ENCODE peak calls at places on chromosomes 5 and 9, in four cellular contexts. M is type B pancreatic cell, J is neural crest cell, W is lower leg skin. L is an unnamed sample.

GRCh38 chr9:98743818-98744611 is 35.3 kb upstream of the GABBR2 start:
- DNase-seq in W (no peak), M (no peak), J (no peak), L (no peak)

GRCh38 chr5:81750308-81751008 is 439 bp downstream of the SSBP2 start:
- DNase-seq in W (peak), J (no peak), M (no peak), L (no peak)

GRCh38 chr5:151678146-151678545 is 8.6 kb downstream of the SPARC start:
- DNase-seq in J (no peak), M (no peak), W (no peak), L (no peak)

GRCh38 chr9:111131219-111131618 is 92.9 kb upstream of the LPAR1 start:
- DNase-seq in J (no peak), W (no peak), M (no peak), L (no peak)

GRCh38 chr9:122546196-122546595 is 6.7 kb upstream of the OR1N2 start:
- DNase-seq in J (no peak), M (no peak), W (no peak), L (no peak)

GRCh38 chr5:138282918-138283742 is 8.7 kb upstream of the GFRA3 start:
- DNase-seq in W (no peak), J (peak), M (no peak), L (peak)

GRCh38 chr9:36862206-36863145 is 171.6 kb downstream of the PAX5 start:
- DNase-seq in W (no peak), J (peak), M (no peak), L (peak)

GRCh38 chr5:177435847-177436536 is 9.5 kb downstream of the GRK6 start:
- DNase-seq in W (no peak), J (no peak), M (no peak), L (no peak)

GRCh38 chr5:131386779-131387178 is 122.9 kb downstream of the CDC42SE2 start:
- DNase-seq in W (no peak), J (no peak), M (no peak), L (no peak)

GRCh38 chr5:178308541-178309092 is 76.0 kb upstream of the PHYKPL start:
- DNase-seq in J (no peak), W (no peak), M (no peak), L (no peak)

GRCh38 chr5:142330444-142330843 is 5.6 kb upstream of the SPRY4 start:
- DNase-seq in W (peak), M (no peak), J (no peak), L (no peak)

GRCh38 chr5:67308988-67309688 is 112.5 kb upstream of the CD180 start:
- DNase-seq in J (no peak), W (no peak), M (no peak), L (no peak)

GRCh38 chr5:78984020-78984610 is 995 bp downstream of the ARSB start:
- DNase-seq in M (no peak), J (no peak), W (no peak), L (no peak)

DNA sequence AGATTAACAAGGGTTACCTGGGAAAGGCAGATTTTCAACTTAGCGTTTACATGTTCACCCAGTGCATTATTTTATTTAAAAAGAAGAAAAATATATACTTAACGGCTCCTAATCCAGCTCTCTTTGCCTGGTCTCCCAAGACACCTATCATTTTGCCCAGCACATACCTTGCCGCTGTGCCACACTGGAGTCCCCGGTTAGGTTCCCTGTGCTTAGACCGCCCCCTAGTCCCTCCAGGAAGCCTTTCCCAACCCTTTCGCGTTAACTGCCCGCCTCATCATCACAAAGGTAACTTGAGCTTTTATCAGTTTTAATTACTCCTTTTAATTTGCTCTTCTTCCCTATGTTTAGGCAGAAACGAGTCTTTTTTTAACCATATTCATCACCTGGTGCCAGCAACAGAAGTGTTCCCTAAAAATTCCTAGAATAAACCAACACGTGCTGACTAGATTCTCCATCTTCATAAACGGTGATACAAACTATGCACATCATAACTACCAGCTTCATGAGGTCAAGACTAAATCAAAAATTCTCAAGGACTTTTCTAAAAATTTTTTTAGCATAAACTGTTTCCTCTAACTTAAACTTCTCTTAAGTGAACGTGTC is 19.7 kb downstream of the DNAJA1 start:
- DNase-seq in J (no peak), M (no peak), W (no peak), L (peak)
- TF ChIP-seq CTCF in J (no peak), M (no peak), W (no peak), L (no peak)

GRCh38 chr9:8492034-8492433 is 692.5 kb upstream of the DMAC1 start:
- DNase-seq in J (no peak), W (no peak), M (no peak), L (no peak)

GRCh38 chr9:8484563-8484962 is 685.0 kb upstream of the DMAC1 start:
- DNase-seq in W (no peak), J (no peak), M (no peak), L (no peak)

GRCh38 chr9:8489845-8490244 is 690.3 kb upstream of the DMAC1 start:
- DNase-seq in J (no peak), M (no peak), W (no peak), L (peak)

GRCh38 chr9:8486095-8486494 is 686.5 kb upstream of the DMAC1 start:
- DNase-seq in W (no peak), J (no peak), M (no peak), L (peak)
- TF ChIP-seq CTCF in W (no peak), J (peak), M (peak), L (no peak)

GRCh38 chr5:83608122-83608521 is 112.5 kb downstream of the HAPLN1 start:
- DNase-seq in W (no peak), M (no peak), J (peak), L (peak)
- TF ChIP-seq CTCF in W (no peak), M (peak), J (peak), L (peak)

GRCh38 chr9:112443200-112443599 is 43.4 kb upstream of the KIAA1958 start:
- DNase-seq in W (no peak), M (no peak), J (no peak), L (peak)
- TF ChIP-seq CTCF in W (no peak), M (peak), J (peak), L (peak)

GRCh38 chr5:34531736-34532135 is 124.4 kb upstream of the RAI14 start:
- DNase-seq in J (no peak), W (no peak), M (no peak), L (no peak)

GRCh38 chr5:34533582-34534236 is 122.4 kb upstream of the RAI14 start:
- DNase-seq in W (no peak), J (no peak), M (no peak), L (no peak)

GRCh38 chr5:34526682-34527305 is 129.3 kb upstream of the RAI14 start:
- DNase-seq in W (no peak), M (no peak), J (no peak), L (peak)

GRCh38 chr5:34530637-34531036 is 125.5 kb upstream of the RAI14 start:
- DNase-seq in W (no peak), J (no peak), M (no peak), L (no peak)

GRCh38 chr5:34529581-34530331 is 126.4 kb upstream of the RAI14 start:
- DNase-seq in M (no peak), W (no peak), J (no peak), L (no peak)
- TF ChIP-seq CTCF in M (no peak), W (no peak), J (no peak), L (no peak)

DNA sequence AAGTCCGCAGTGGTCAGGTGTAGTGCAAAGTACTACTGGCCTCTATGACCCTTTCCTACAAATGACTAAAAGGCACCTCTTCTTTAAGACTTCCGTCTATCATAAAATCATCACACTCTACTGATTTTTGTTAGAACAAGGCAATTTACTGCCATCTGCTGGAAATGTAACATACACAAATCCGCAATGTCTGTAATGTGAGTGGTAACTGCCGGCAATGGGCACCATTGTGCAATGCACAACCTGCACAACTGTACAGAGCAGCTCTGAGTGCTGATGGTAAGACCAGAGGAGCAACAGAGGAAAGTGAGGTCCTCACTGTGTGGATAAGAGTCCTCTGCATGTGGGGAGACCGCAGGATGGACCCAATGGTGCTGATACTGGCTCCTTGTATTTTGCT is 103.8 kb downstream of the ATPSCKMT start:
- DNase-seq in M (no peak), W (no peak), J (no peak), L (peak)
- TF ChIP-seq CTCF in M (peak), W (no peak), J (peak), L (peak)

GRCh38 chr5:148524721-148525120 is 129.6 kb downstream of the HTR4 start:
- DNase-seq in J (no peak), W (no peak), M (no peak), L (no peak)
- TF ChIP-seq CTCF in J (no peak), W (no peak), M (no peak), L (no peak)

GRCh38 chr9:94840738-94841137 is 114.2 kb downstream of the AOPEP start:
- DNase-seq in W (no peak), J (no peak), M (no peak), L (no peak)
- TF ChIP-seq CTCF in W (no peak), J (no peak), M (no peak), L (no peak)

DNA sequence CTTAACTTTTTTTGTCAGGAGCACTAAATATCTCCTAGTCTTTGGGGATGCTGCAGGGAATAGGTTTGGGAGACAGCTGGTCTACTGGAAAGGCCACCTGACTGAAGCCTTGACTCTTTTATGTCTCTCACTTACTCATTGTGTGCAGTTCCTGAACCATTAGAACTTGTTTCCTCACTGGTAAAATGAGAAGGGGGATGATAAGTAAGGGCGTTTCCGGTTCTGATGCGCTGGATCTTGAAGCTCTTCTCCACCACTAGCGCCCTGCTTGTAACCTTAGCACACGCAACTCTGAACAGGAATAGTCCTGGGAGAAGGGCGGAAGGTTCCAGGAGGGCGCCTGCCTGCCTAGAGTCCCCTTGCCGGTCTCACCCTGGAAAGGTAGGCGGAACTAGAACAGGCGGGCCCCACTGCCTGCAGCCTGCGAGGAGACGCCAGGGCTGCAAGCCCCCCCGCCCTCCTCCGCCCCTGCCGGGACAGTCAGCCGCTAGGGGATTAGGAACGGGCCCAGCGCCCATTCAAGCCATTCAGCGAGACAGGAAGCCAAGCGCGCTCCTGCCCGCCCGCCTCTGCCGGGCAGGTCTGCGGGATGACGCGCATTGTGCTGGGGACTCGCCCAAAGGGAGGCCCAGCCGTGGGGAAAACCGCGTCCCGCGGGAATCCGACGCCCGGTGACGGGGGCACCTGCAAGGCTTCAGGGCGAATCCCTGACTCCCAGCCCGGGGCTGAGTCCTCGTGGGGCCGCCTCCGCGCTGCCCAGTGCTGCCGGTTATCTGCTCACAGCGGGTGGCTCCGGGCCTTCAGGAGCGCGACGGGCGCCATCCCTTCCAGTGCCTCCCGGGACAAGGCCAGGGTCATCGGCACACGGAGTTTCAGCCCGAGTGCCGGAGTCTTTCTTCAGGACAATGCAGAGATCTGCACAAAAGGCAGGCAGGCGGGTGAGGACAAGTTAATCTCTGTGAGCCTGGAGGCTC is 44.0 kb upstream of the XPA start:
- DNase-seq in M (peak), W (peak), J (peak), L (no peak)
- TF ChIP-seq CTCF in M (peak), W (no peak), J (peak), L (no peak)

GRCh38 chr5:92222449-92222848 is 839.3 kb upstream of the ARRDC3 start:
- DNase-seq in W (peak), M (no peak), J (no peak), L (no peak)
- TF ChIP-seq CTCF in W (no peak), M (peak), J (no peak), L (no peak)

L was measured in MCF 10A.